ENCODE peak calls at places on chromosomes 11 and 22, in five cellular contexts. One of them, this sample, is unnamed.

GRCh38 chr22:41687901-41688364 is 734 bp downstream of the SNU13 start:
- DNase-seq in Ammon's horn: no peak
- DNase-seq in kidney glomerular epithelial cell: peak
- DNase-seq in NCI-H1105: peak
- DNase-seq in iPS-NIHi11: peak
- DNase-seq in this sample: no peak

GRCh38 chr11:65132988-65133700 is 1.2 kb downstream of the SYVN1 start:
- DNase-seq in NCI-H1105: peak
- DNase-seq in iPS-NIHi11: peak
- DNase-seq in kidney glomerular epithelial cell: peak
- DNase-seq in Ammon's horn: no peak
- DNase-seq in this sample: peak

GRCh38 chr22:20238567-20239062 is 29.5 kb downstream of the RTN4R start:
- DNase-seq in iPS-NIHi11: peak
- DNase-seq in Ammon's horn: peak
- DNase-seq in kidney glomerular epithelial cell: no peak
- DNase-seq in NCI-H1105: no peak
- DNase-seq in this sample: peak

GRCh38 chr11:24295360-24295759 is 201.5 kb upstream of the LUZP2 start:
- DNase-seq in kidney glomerular epithelial cell: no peak
- DNase-seq in iPS-NIHi11: no peak
- DNase-seq in NCI-H1105: no peak
- DNase-seq in Ammon's horn: no peak
- DNase-seq in this sample: no peak

GRCh38 chr11:102853956-102854355 is 10.5 kb upstream of the MMP3 start:
- DNase-seq in iPS-NIHi11: no peak
- DNase-seq in NCI-H1105: no peak
- DNase-seq in kidney glomerular epithelial cell: no peak
- DNase-seq in Ammon's horn: no peak
- DNase-seq in this sample: no peak

GRCh38 chr11:125887373-125888324 is at the start of gene HYLS1:
- DNase-seq in Ammon's horn: peak
- DNase-seq in iPS-NIHi11: peak
- DNase-seq in NCI-H1105: peak
- DNase-seq in kidney glomerular epithelial cell: peak
- DNase-seq in this sample: peak

GRCh38 chr11:12694182-12694531 is 19.9 kb downstream of the TEAD1 start:
- DNase-seq in iPS-NIHi11: no peak
- DNase-seq in NCI-H1105: peak
- DNase-seq in kidney glomerular epithelial cell: peak
- DNase-seq in Ammon's horn: no peak
- DNase-seq in this sample: no peak

GRCh38 chr11:102724904-102725515 is at the start of gene MMP8:
- DNase-seq in iPS-NIHi11: no peak
- DNase-seq in NCI-H1105: no peak
- DNase-seq in Ammon's horn: peak
- DNase-seq in kidney glomerular epithelial cell: no peak
- DNase-seq in this sample: no peak

GRCh38 chr11:119155733-119156492 is 7.1 kb downstream of the ABCG4 start:
- DNase-seq in iPS-NIHi11: peak
- DNase-seq in kidney glomerular epithelial cell: no peak
- DNase-seq in NCI-H1105: no peak
- DNase-seq in Ammon's horn: no peak
- DNase-seq in this sample: no peak

GRCh38 chr11:35040221-35040942 is 98.6 kb upstream of the CD44 start:
- DNase-seq in kidney glomerular epithelial cell: peak
- DNase-seq in Ammon's horn: peak
- DNase-seq in iPS-NIHi11: no peak
- DNase-seq in NCI-H1105: no peak
- DNase-seq in this sample: peak

GRCh38 chr22:17339095-17339693 is 30.1 kb upstream of the CECR2 start:
- DNase-seq in NCI-H1105: no peak
- DNase-seq in iPS-NIHi11: no peak
- DNase-seq in Ammon's horn: no peak
- DNase-seq in kidney glomerular epithelial cell: no peak
- DNase-seq in this sample: no peak

GRCh38 chr11:22828373-22828772 is 1.2 kb downstream of the SVIP start:
- DNase-seq in NCI-H1105: no peak
- DNase-seq in Ammon's horn: no peak
- DNase-seq in kidney glomerular epithelial cell: no peak
- DNase-seq in iPS-NIHi11: no peak
- DNase-seq in this sample: no peak

GRCh38 chr11:14974723-14975587 is 2.8 kb upstream of the CALCA start:
- DNase-seq in iPS-NIHi11: peak
- DNase-seq in Ammon's horn: peak
- DNase-seq in kidney glomerular epithelial cell: no peak
- DNase-seq in NCI-H1105: no peak
- DNase-seq in this sample: peak

GRCh38 chr22:47775686-47776085 is 1013.2 kb downstream of the TBC1D22A start:
- DNase-seq in kidney glomerular epithelial cell: no peak
- DNase-seq in NCI-H1105: no peak
- DNase-seq in Ammon's horn: no peak
- DNase-seq in iPS-NIHi11: no peak
- DNase-seq in this sample: no peak

GRCh38 chr22:23565942-23566715 is 14.0 kb downstream of the IGLL1 start:
- DNase-seq in iPS-NIHi11: peak
- DNase-seq in kidney glomerular epithelial cell: no peak
- DNase-seq in NCI-H1105: peak
- DNase-seq in Ammon's horn: no peak
- DNase-seq in this sample: no peak

GRCh38 chr11:120344302-120345004 is 8.2 kb downstream of the ARHGEF12 start:
- DNase-seq in Ammon's horn: peak
- DNase-seq in kidney glomerular epithelial cell: peak
- DNase-seq in iPS-NIHi11: no peak
- DNase-seq in NCI-H1105: no peak
- DNase-seq in this sample: peak

GRCh38 chr11:85809191-85809590 is 1.8 kb downstream of the SYTL2 start:
- DNase-seq in Ammon's horn: no peak
- DNase-seq in iPS-NIHi11: no peak
- DNase-seq in NCI-H1105: no peak
- DNase-seq in kidney glomerular epithelial cell: no peak
- DNase-seq in this sample: no peak

GRCh38 chr22:16969508-16970327 is 38.3 kb downstream of the GAB4 start:
- DNase-seq in NCI-H1105: no peak
- DNase-seq in iPS-NIHi11: no peak
- DNase-seq in Ammon's horn: no peak
- DNase-seq in kidney glomerular epithelial cell: no peak
- DNase-seq in this sample: no peak

GRCh38 chr11:89293966-89294679 is 116.4 kb downstream of the TYR start:
- DNase-seq in kidney glomerular epithelial cell: no peak
- DNase-seq in Ammon's horn: no peak
- DNase-seq in NCI-H1105: no peak
- DNase-seq in iPS-NIHi11: peak
- DNase-seq in this sample: no peak

GRCh38 chr11:15258433-15259350 is 144.0 kb downstream of the INSC start:
- DNase-seq in Ammon's horn: peak
- DNase-seq in iPS-NIHi11: peak
- DNase-seq in NCI-H1105: peak
- DNase-seq in kidney glomerular epithelial cell: peak
- DNase-seq in this sample: no peak

GRCh38 chr11:69372589-69373250 is 78.8 kb downstream of the MYEOV start:
- DNase-seq in iPS-NIHi11: no peak
- DNase-seq in kidney glomerular epithelial cell: no peak
- DNase-seq in Ammon's horn: no peak
- DNase-seq in NCI-H1105: no peak
- DNase-seq in this sample: no peak

GRCh38 chr11:35105319-35106063 is 33.5 kb upstream of the CD44 start:
- DNase-seq in Ammon's horn: no peak
- DNase-seq in iPS-NIHi11: no peak
- DNase-seq in kidney glomerular epithelial cell: no peak
- DNase-seq in NCI-H1105: no peak
- DNase-seq in this sample: no peak

GRCh38 chr11:128691802-128692749 is 1.8 kb upstream of the FLI1 start:
- DNase-seq in Ammon's horn: no peak
- DNase-seq in kidney glomerular epithelial cell: no peak
- DNase-seq in NCI-H1105: no peak
- DNase-seq in iPS-NIHi11: peak
- DNase-seq in this sample: no peak

GRCh38 chr11:78034623-78035022 is 11.5 kb upstream of the KCTD14 start:
- DNase-seq in Ammon's horn: no peak
- DNase-seq in NCI-H1105: no peak
- DNase-seq in kidney glomerular epithelial cell: no peak
- DNase-seq in iPS-NIHi11: no peak
- DNase-seq in this sample: no peak

GRCh38 chr11:104858882-104859735 is 39.2 kb downstream of the CASP12 start:
- DNase-seq in NCI-H1105: no peak
- DNase-seq in iPS-NIHi11: no peak
- DNase-seq in Ammon's horn: peak
- DNase-seq in kidney glomerular epithelial cell: no peak
- DNase-seq in this sample: peak

GRCh38 chr11:29260939-29261705 is 755.7 kb downstream of the KCNA4 start:
- DNase-seq in kidney glomerular epithelial cell: peak
- DNase-seq in Ammon's horn: no peak
- DNase-seq in iPS-NIHi11: no peak
- DNase-seq in NCI-H1105: no peak
- DNase-seq in this sample: no peak

GRCh38 chr11:66420671-66421476 is at the start of gene NPAS4:
- DNase-seq in iPS-NIHi11: peak
- DNase-seq in Ammon's horn: peak
- DNase-seq in NCI-H1105: peak
- DNase-seq in kidney glomerular epithelial cell: no peak
- DNase-seq in this sample: no peak

GRCh38 chr11:128421577-128421976 is 165.8 kb downstream of the ETS1 start:
- DNase-seq in Ammon's horn: no peak
- DNase-seq in kidney glomerular epithelial cell: no peak
- DNase-seq in iPS-NIHi11: no peak
- DNase-seq in NCI-H1105: no peak
- DNase-seq in this sample: no peak

GRCh38 chr11:11845066-11845465 is 3.3 kb downstream of the USP47 start:
- DNase-seq in kidney glomerular epithelial cell: no peak
- DNase-seq in iPS-NIHi11: peak
- DNase-seq in Ammon's horn: no peak
- DNase-seq in NCI-H1105: peak
- DNase-seq in this sample: no peak

GRCh38 chr11:119316729-119317591 is at the start of gene MCAM:
- DNase-seq in kidney glomerular epithelial cell: no peak
- DNase-seq in Ammon's horn: no peak
- DNase-seq in iPS-NIHi11: peak
- DNase-seq in NCI-H1105: peak
- DNase-seq in this sample: no peak

GRCh38 chr11:113595810-113596594 is 110.1 kb downstream of the TMPRSS5 start:
- DNase-seq in NCI-H1105: no peak
- DNase-seq in kidney glomerular epithelial cell: no peak
- DNase-seq in Ammon's horn: no peak
- DNase-seq in iPS-NIHi11: no peak
- DNase-seq in this sample: no peak

GRCh38 chr11:20025331-20025840 is 134.9 kb downstream of the DBX1 start:
- DNase-seq in Ammon's horn: peak
- DNase-seq in iPS-NIHi11: no peak
- DNase-seq in NCI-H1105: no peak
- DNase-seq in kidney glomerular epithelial cell: no peak
- DNase-seq in this sample: no peak

GRCh38 chr11:132158091-132158490 is 787.7 kb downstream of the NTM start:
- DNase-seq in NCI-H1105: peak
- DNase-seq in kidney glomerular epithelial cell: no peak
- DNase-seq in iPS-NIHi11: peak
- DNase-seq in Ammon's horn: no peak
- DNase-seq in this sample: no peak

GRCh38 chr11:70468256-70469230 is 70.2 kb downstream of the CTTN start:
- DNase-seq in Ammon's horn: peak
- DNase-seq in NCI-H1105: no peak
- DNase-seq in iPS-NIHi11: no peak
- DNase-seq in kidney glomerular epithelial cell: no peak
- DNase-seq in this sample: no peak

GRCh38 chr22:24450600-24450999 is 23.2 kb downstream of the ADORA2A start:
- DNase-seq in iPS-NIHi11: no peak
- DNase-seq in kidney glomerular epithelial cell: no peak
- DNase-seq in NCI-H1105: peak
- DNase-seq in Ammon's horn: no peak
- DNase-seq in this sample: no peak